ENCODE peak calls at places on chromosomes 7 and 10, in six cellular contexts. O is progenitor cell of endocrine pancreas, Q is GM06990, K is left ventricle myocardium inferior, U is pancreas, P is GM20000. I is an unnamed sample.

GRCh38 chr7:133183042-133183441 is 69.8 kb upstream of the EXOC4 start:
- DNase-seq in U (peak), P (no peak), Q (no peak), O (no peak), K (no peak), I (no peak)

GRCh38 chr10:104334965-104335650 is 3.2 kb downstream of the ITPRIP start:
- DNase-seq in Q (no peak), P (no peak), K (no peak), U (no peak), O (no peak), I (no peak)

GRCh38 chr10:77245953-77246352 is 391.7 kb downstream of the KCNMA1 start:
- DNase-seq in Q (no peak), O (no peak), K (no peak), P (no peak), U (no peak), I (no peak)

GRCh38 chr10:83922246-83922860 is 217.0 kb upstream of the GHITM start:
- DNase-seq in O (no peak), P (no peak), Q (no peak), U (no peak), K (no peak), I (no peak)

GRCh38 chr10:98150544-98150943 is 16.1 kb downstream of the R3HCC1L start:
- DNase-seq in U (no peak), K (no peak), P (no peak), Q (no peak), O (no peak), I (no peak)

GRCh38 chr10:3720228-3721019 is 64.6 kb downstream of the KLF6 start:
- DNase-seq in P (no peak), Q (no peak), U (no peak), O (no peak), K (peak), I (no peak)

GRCh38 chr10:80702143-80702542 is 164.4 kb downstream of the SH2D4B start:
- DNase-seq in P (no peak), K (no peak), U (no peak), Q (peak), O (no peak), I (no peak)

GRCh38 chr10:95580140-95580539 is 19.0 kb upstream of the SORBS1 start:
- DNase-seq in O (no peak), Q (no peak), K (no peak), P (no peak), U (no peak), I (no peak)

GRCh38 chr10:94430705-94431104 is 28.4 kb downstream of the TBC1D12 start:
- DNase-seq in Q (no peak), U (no peak), O (no peak), P (no peak), K (no peak), I (no peak)

GRCh38 chr10:35770817-35771355 is 128.8 kb upstream of the FZD8 start:
- DNase-seq in O (no peak), U (no peak), P (no peak), K (no peak), Q (no peak), I (peak)

GRCh38 chr7:136687693-136688322 is 180.6 kb upstream of the CHRM2 start:
- DNase-seq in O (no peak), Q (no peak), P (peak), U (no peak), K (no peak), I (no peak)

GRCh38 chr10:79436066-79436849 is 9.2 kb downstream of the ZCCHC24 start:
- DNase-seq in P (no peak), U (no peak), K (no peak), O (no peak), Q (no peak), I (no peak)

GRCh38 chr7:611281-611810 is 91.7 kb upstream of the PDGFA start:
- DNase-seq in U (peak), K (no peak), O (no peak), P (no peak), Q (no peak), I (no peak)

GRCh38 chr10:44384601-44385422 is at the start of gene CXCL12:
- DNase-seq in K (peak), U (peak), Q (peak), P (peak), O (peak), I (peak)

GRCh38 chr10:90587081-90587491 is 270.8 kb downstream of the HTR7 start:
- DNase-seq in U (no peak), O (no peak), Q (no peak), P (no peak), K (no peak), I (no peak)

GRCh38 chr10:114766470-114766869 is 55.1 kb upstream of the FHIP2A start:
- DNase-seq in O (no peak), K (no peak), U (no peak), Q (no peak), P (no peak), I (no peak)

GRCh38 chr10:69659286-69660027 is 29.4 kb downstream of the FAM241B start:
- DNase-seq in Q (no peak), O (no peak), U (peak), P (no peak), K (no peak), I (no peak)

GRCh38 chr10:36269222-36269621 is 627.1 kb upstream of the FZD8 start:
- DNase-seq in K (no peak), U (no peak), Q (no peak), O (no peak), P (no peak), I (no peak)

GRCh38 chr10:33390046-33390445 is 55.6 kb upstream of the NRP1 start:
- DNase-seq in Q (no peak), U (no peak), O (no peak), K (no peak), P (no peak), I (no peak)

GRCh38 chr7:130369110-130369711 is 11.1 kb upstream of the CPA1 start:
- DNase-seq in U (no peak), O (no peak), K (no peak), Q (no peak), P (no peak), I (no peak)

GRCh38 chr10:88866454-88866853 is 13.6 kb upstream of the STAMBPL1 start:
- DNase-seq in O (no peak), K (no peak), U (no peak), P (no peak), Q (no peak), I (no peak)

GRCh38 chr10:118321724-118322575 is 20.2 kb downstream of the FAM204A start:
- DNase-seq in Q (no peak), P (no peak), O (no peak), U (no peak), K (no peak), I (no peak)

GRCh38 chr7:73866446-73866767 is 5.4 kb downstream of the TMEM270 start:
- DNase-seq in O (no peak), U (no peak), K (no peak), P (no peak), Q (no peak), I (no peak)

GRCh38 chr7:127822822-127823508 is 171.0 kb downstream of the SND1 start:
- DNase-seq in Q (no peak), O (no peak), P (no peak), U (no peak), K (no peak), I (no peak)

GRCh38 chr7:9029671-9030070 is 596.3 kb downstream of the NXPH1 start:
- DNase-seq in K (no peak), Q (no peak), P (no peak), U (no peak), O (no peak), I (no peak)

GRCh38 chr10:21519981-21520436 is 5.5 kb downstream of the SKIDA1 start:
- DNase-seq in U (no peak), P (peak), O (no peak), Q (no peak), K (no peak), I (no peak)

GRCh38 chr10:122558452-122558851 is 2.1 kb upstream of the DMBT1 start:
- DNase-seq in K (no peak), O (no peak), U (no peak), Q (no peak), P (no peak), I (no peak)

GRCh38 chr7:473211-473734 is 46.4 kb downstream of the PDGFA start:
- DNase-seq in P (no peak), K (no peak), U (peak), Q (no peak), O (no peak), I (peak)

GRCh38 chr7:145795132-145795531 is 321.5 kb upstream of the CNTNAP2 start:
- DNase-seq in K (no peak), O (no peak), P (no peak), Q (no peak), U (no peak), I (no peak)

GRCh38 chr7:70571403-70571911 is 560.5 kb upstream of the GALNT17 start:
- DNase-seq in O (no peak), Q (no peak), U (no peak), P (no peak), K (no peak), I (no peak)

GRCh38 chr7:134941185-134941900 is 45.0 kb upstream of the AGBL3 start:
- DNase-seq in P (no peak), K (no peak), U (no peak), O (no peak), Q (no peak), I (no peak)

GRCh38 chr10:59240581-59241183 is 64.2 kb downstream of the PHYHIPL start:
- DNase-seq in Q (no peak), K (no peak), U (no peak), O (no peak), P (peak), I (no peak)
- TF ChIP-seq CTCF in Q (peak), K (peak), U (peak), O (peak), P (peak), I (peak)

DNA sequence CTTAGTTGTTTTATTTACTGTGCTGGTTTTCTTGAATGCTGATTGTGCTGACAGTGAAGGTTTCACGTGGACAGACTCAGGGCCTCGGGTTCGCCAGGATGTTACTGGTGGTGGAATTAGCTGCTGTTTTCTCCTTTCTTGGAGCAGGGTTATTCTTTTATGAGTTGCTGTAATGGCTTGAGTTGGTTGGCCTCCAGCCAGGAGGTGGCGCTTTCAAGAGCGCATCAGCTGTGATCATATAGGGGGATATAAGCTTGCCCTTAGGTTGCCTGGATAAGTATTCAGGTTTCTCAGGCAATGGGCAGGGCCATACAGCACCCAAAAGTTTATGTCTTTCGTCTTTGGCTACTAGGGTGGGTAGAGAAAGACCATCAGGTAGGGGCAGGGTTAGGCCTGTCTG is 741.3 kb downstream of the PHTF2 start:
- DNase-seq in O (no peak), U (no peak), P (no peak), Q (no peak), K (no peak), I (no peak)
- TF ChIP-seq CTCF in O (no peak), U (no peak), P (no peak), Q (no peak), K (no peak), I (no peak)

GRCh38 chr7:112205348-112206237 is 606 bp downstream of the DOCK4 start:
- DNase-seq in U (peak), K (peak), P (no peak), Q (peak), O (peak), I (peak)

GRCh38 chr7:112207106-112207592 is 654 bp downstream of the ZNF277 start:
- DNase-seq in U (no peak), O (no peak), Q (no peak), K (no peak), P (peak), I (no peak)

GRCh38 chr7:112207765-112208164 is 1.3 kb downstream of the ZNF277 start:
- DNase-seq in Q (no peak), U (no peak), O (no peak), P (no peak), K (no peak), I (no peak)

GRCh38 chr7:112204776-112205347 is 1.3 kb downstream of the DOCK4 start:
- DNase-seq in O (no peak), P (peak), K (no peak), Q (no peak), U (no peak), I (no peak)

DNA sequence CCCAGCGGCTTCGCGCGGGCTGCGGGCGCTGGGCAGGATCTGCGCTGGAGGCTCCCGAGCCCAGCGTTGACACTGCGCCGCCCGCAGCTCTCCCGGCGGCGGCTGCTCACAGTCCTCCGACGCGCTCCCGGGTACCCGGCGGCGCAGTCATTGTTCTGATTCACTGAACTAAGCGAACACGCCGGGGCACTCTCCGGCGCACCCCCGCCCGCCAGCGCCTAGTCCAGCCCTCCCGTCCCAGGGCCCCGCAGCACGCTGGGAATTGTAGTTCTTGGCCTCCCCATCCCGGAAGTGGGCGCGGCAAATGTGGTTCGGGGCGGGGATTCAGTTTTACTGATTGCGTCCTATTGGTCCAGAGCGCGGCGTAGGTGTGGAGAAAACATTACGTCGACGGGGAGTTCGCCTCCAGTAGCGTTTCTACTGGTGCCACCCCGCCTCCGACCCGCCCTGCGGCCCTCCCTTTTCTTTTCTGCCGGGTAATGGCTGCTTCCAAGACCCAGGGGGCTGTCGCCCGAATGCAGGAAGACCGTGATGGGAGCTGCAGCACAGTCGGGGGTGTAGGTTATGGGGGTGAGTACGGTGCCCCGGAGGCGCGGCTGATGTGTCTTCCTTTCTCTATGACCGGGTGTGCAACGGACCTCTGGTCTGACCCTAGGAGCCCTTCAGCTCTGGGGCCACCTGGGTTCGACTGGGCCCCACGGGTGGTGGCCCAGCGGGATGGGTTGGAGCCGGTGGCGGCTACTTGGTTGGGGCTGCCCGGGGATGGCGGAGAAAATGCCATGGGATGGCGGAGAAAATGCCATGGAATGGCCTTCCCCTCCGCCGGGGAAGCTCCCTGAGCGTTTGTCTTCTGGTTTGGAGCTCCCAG is at the start of the genes DOCK4 and ZNF277:
- DNase-seq in P (peak), Q (peak), O (peak), U (peak), K (peak), I (peak)
- TF ChIP-seq CTCF in P (no peak), Q (no peak), O (no peak), U (no peak), K (no peak), I (no peak)

GRCh38 chr7:4722960-4723359 is 40.9 kb downstream of the FOXK1 start:
- DNase-seq in U (no peak), O (no peak), K (no peak), P (no peak), Q (no peak), I (no peak)

GRCh38 chr7:4726051-4726450 is 44.0 kb downstream of the FOXK1 start:
- DNase-seq in Q (no peak), K (no peak), U (no peak), P (no peak), O (no peak), I (no peak)

GRCh38 chr7:4724648-4725013 is 42.5 kb downstream of the FOXK1 start:
- DNase-seq in Q (no peak), P (no peak), O (no peak), K (no peak), U (no peak), I (no peak)

GRCh38 chr7:4726568-4726967 is 44.5 kb downstream of the FOXK1 start:
- DNase-seq in P (no peak), K (no peak), Q (no peak), O (no peak), U (no peak), I (no peak)

DNA sequence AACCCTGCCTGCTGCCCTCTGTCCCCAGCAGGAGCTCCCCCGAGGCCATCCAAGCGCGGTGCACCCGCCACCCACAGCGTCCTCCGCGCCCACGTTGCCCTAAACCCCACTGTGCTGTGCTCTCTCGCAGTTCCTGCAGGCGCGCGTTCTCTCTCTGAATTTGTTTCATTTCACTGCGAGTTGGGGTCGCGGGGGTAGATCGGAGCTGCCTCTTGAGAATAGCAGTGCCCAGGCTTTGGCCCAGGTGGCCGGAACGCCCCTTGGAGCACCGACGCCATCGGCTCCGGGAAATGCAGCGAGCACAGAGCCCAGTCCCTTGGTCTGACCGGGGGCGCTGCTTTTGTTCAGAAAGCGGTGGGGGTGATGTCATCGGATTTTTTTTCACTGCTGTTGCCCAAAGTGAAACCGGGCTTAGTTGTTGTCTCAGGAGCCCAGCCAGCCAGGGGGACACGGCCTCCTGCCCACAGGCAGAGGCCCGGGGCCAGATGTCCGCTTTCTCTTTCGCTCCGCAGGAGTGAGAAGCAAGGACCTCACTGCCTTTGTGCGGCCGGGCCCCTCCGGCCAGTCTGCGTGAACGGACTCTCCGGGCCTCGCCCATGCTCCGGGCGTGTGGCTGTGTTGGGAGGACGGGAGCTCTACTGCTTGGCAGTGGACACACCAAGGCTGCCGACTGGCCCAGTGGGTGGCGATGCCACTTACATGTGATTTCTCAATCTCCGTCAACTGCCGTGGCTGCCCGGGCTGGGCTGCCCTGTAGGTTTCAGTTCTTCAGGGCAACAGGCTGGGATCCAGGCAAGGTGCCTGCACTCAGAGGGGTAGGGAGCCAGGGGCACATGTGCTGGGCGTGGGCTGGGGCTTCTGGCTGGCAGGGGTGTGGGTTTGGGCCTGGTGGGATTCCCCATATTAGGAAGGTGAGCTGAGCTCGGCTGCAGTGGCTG is 43.2 kb downstream of the FOXK1 start:
- DNase-seq in O (no peak), K (peak), U (peak), P (peak), Q (peak), I (peak)
- TF ChIP-seq CTCF in O (no peak), K (no peak), U (no peak), P (no peak), Q (no peak), I (no peak)

GRCh38 chr10:73234695-73235094 is 12.4 kb downstream of the DNAJC9 start:
- DNase-seq in P (no peak), U (no peak), O (no peak), K (no peak), Q (no peak), I (no peak)

GRCh38 chr10:73233883-73234282 is 13.2 kb downstream of the DNAJC9 start:
- DNase-seq in O (no peak), P (no peak), Q (no peak), K (no peak), U (no peak), I (no peak)

GRCh38 chr10:73229567-73229966 is 17.5 kb downstream of the DNAJC9 start:
- DNase-seq in K (no peak), P (no peak), O (no peak), Q (no peak), U (no peak), I (no peak)

GRCh38 chr10:73228247-73228646 is 18.8 kb downstream of the DNAJC9 start:
- DNase-seq in Q (no peak), P (no peak), K (no peak), O (no peak), U (no peak), I (no peak)

GRCh38 chr10:73232887-73233286 is 14.2 kb downstream of the DNAJC9 start:
- DNase-seq in O (no peak), Q (no peak), P (no peak), K (no peak), U (no peak), I (peak)
- TF ChIP-seq CTCF in O (peak), Q (no peak), P (no peak), K (no peak), U (no peak), I (peak)

GRCh38 chr7:95867309-95867708 is 95.0 kb downstream of the DYNC1I1 start:
- DNase-seq in U (no peak), P (peak), O (no peak), Q (peak), K (no peak), I (no peak)

GRCh38 chr7:95871078-95871848 is 98.9 kb downstream of the DYNC1I1 start:
- DNase-seq in K (no peak), O (peak), P (peak), U (no peak), Q (no peak), I (no peak)

GRCh38 chr7:95863623-95864022 is 91.3 kb downstream of the DYNC1I1 start:
- DNase-seq in K (no peak), Q (no peak), U (no peak), P (no peak), O (no peak), I (no peak)

GRCh38 chr7:95861041-95861440 is 88.7 kb downstream of the DYNC1I1 start:
- DNase-seq in Q (no peak), U (no peak), P (no peak), K (no peak), O (no peak), I (no peak)

GRCh38 chr7:95865716-95866371 is 93.5 kb downstream of the DYNC1I1 start:
- DNase-seq in K (no peak), U (no peak), P (no peak), O (no peak), Q (no peak), I (no peak)
- TF ChIP-seq CTCF in K (no peak), U (no peak), P (no peak), O (peak), Q (no peak), I (no peak)